ENCODE peak calls at places on chromosomes 5 and 9, in ten cellular contexts. Q is BJ; N is CD8-positive, alpha-beta T cell; H is neural crest cell; X is cardiac muscle cell; D is fibroblast of pulmonary artery; C is upper lobe of right lung; F is choroid plexus epithelial cell; T is endothelial cell; V is astrocyte of the spinal cord. B is an unnamed sample.

GRCh38 chr5:111252799-111253564 is 28.8 kb downstream of the CAMK4 start:
- DNase-seq in F (no peak), Q (no peak), T (no peak), N (no peak), D (no peak), C (no peak), H (no peak), V (no peak), X (no peak), B (peak)

GRCh38 chr5:67536892-67537291 is 340.3 kb upstream of the CD180 start:
- DNase-seq in X (peak), T (no peak), Q (no peak), F (peak), N (no peak), H (no peak), C (no peak), V (no peak), D (peak), B (no peak)

GRCh38 chr5:52024363-52024762 is 641.1 kb downstream of the ISL1 start:
- DNase-seq in N (no peak), C (no peak), Q (no peak), V (no peak), D (no peak), X (no peak), T (no peak), F (no peak), H (no peak), B (no peak)

GRCh38 chr5:134438268-134438622 is 26.6 kb upstream of the CDKN2AIPNL start:
- DNase-seq in H (no peak), X (peak), C (peak), T (no peak), N (no peak), D (peak), F (peak), Q (peak), V (peak), B (no peak)

GRCh38 chr5:103469288-103470065 is 93.1 kb downstream of the NUDT12 start:
- DNase-seq in V (no peak), H (no peak), T (no peak), C (no peak), N (no peak), X (no peak), D (peak), F (peak), Q (no peak), B (no peak)

GRCh38 chr9:109912082-109912581 is 132.1 kb downstream of the PALM2AKAP2 start:
- DNase-seq in H (no peak), V (peak), T (no peak), F (no peak), Q (peak), X (peak), C (no peak), D (peak), N (no peak), B (no peak)

GRCh38 chr9:126695186-126696090 is 81.7 kb downstream of the LMX1B start:
- DNase-seq in F (no peak), V (no peak), N (no peak), D (no peak), Q (no peak), X (no peak), T (no peak), C (peak), H (no peak), B (no peak)

GRCh38 chr9:105708405-105708804 is 14.1 kb downstream of the TMEM38B start:
- DNase-seq in C (no peak), N (no peak), D (no peak), Q (no peak), F (no peak), X (no peak), H (no peak), V (no peak), T (no peak), B (peak)

GRCh38 chr5:3659907-3660306 is 64.3 kb downstream of the IRX1 start:
- DNase-seq in D (peak), T (no peak), Q (no peak), F (no peak), N (no peak), C (no peak), H (no peak), V (no peak), X (peak), B (no peak)

GRCh38 chr5:144457160-144457559 is 286.5 kb downstream of the KCTD16 start:
- DNase-seq in V (no peak), X (no peak), D (no peak), C (no peak), H (no peak), Q (no peak), N (no peak), F (no peak), T (no peak), B (no peak)

GRCh38 chr5:55440188-55440646 is 94.5 kb downstream of the PLPP1 start:
- DNase-seq in T (no peak), D (peak), X (peak), V (peak), N (no peak), Q (no peak), C (no peak), H (no peak), F (peak), B (peak)

GRCh38 chr5:35031276-35031675 is 16.5 kb downstream of the AGXT2 start:
- DNase-seq in C (no peak), Q (peak), N (no peak), H (no peak), X (peak), V (peak), T (no peak), D (peak), F (peak), B (no peak)

GRCh38 chr9:87876708-87877107 is 6.0 kb upstream of the SPATA31E1 start:
- DNase-seq in T (no peak), Q (no peak), H (no peak), N (no peak), C (no peak), V (no peak), X (no peak), D (no peak), F (no peak), B (no peak)

GRCh38 chr5:1544294-1545010 is 20.7 kb upstream of the LPCAT1 start:
- DNase-seq in F (no peak), X (no peak), T (no peak), N (no peak), V (no peak), D (no peak), C (peak), Q (no peak), H (no peak), B (peak)

GRCh38 chr5:53820119-53820801 is 259.8 kb downstream of the NDUFS4 start:
- DNase-seq in N (no peak), X (no peak), H (no peak), F (no peak), T (no peak), D (no peak), V (no peak), C (no peak), Q (no peak), B (peak)

GRCh38 chr5:93072831-93073459 is 508.1 kb downstream of the NR2F1-AS1 start:
- DNase-seq in D (peak), C (no peak), V (peak), F (peak), Q (no peak), N (no peak), H (no peak), T (no peak), X (peak), B (no peak)

GRCh38 chr5:76724871-76725270 is 8.9 kb downstream of the F2R start:
- DNase-seq in X (no peak), H (no peak), V (peak), Q (peak), N (no peak), D (peak), C (no peak), F (peak), T (no peak), B (no peak)

GRCh38 chr5:56457887-56458451 is 224.8 kb upstream of the ANKRD55 start:
- DNase-seq in Q (peak), H (no peak), T (no peak), N (no peak), F (no peak), X (peak), V (no peak), C (no peak), D (no peak), B (no peak)

GRCh38 chr5:77024490-77024889 is 5.7 kb upstream of the AGGF1 start:
- DNase-seq in N (no peak), D (no peak), T (no peak), X (no peak), C (no peak), Q (no peak), V (no peak), H (no peak), F (no peak), B (no peak)

GRCh38 chr5:127697894-127698600 is 5.1 kb upstream of the CCDC192 start:
- DNase-seq in T (no peak), F (peak), Q (no peak), H (no peak), N (no peak), V (peak), X (peak), D (peak), C (no peak), B (no peak)

GRCh38 chr5:62828757-62829156 is 250.1 kb downstream of the LRRC70 start:
- DNase-seq in V (no peak), T (no peak), X (no peak), F (no peak), D (no peak), H (no peak), N (no peak), Q (no peak), C (no peak), B (no peak)
- TF ChIP-seq CTCF in V (no peak), T (no peak), X (no peak), F (no peak), D (no peak), H (no peak), N (no peak), Q (no peak), C (no peak), B (no peak)

GRCh38 chr9:69307446-69308216 is 17.4 kb upstream of the ENTREP1 start:
- DNase-seq in X (peak), F (peak), V (peak), H (no peak), C (no peak), T (no peak), D (peak), N (no peak), Q (peak), B (no peak)
- TF ChIP-seq CTCF in X (no peak), F (no peak), V (peak), H (no peak), C (peak), T (no peak), D (no peak), N (no peak), Q (no peak), B (no peak)

GRCh38 chr9:37653385-37653784 is 2.6 kb downstream of the FRMPD1 start:
- DNase-seq in V (no peak), Q (no peak), H (no peak), N (no peak), D (no peak), F (no peak), C (no peak), T (no peak), X (no peak), B (no peak)

GRCh38 chr9:37650299-37650872 is 368 bp upstream of the FRMPD1 start:
- DNase-seq in T (no peak), V (no peak), Q (no peak), F (no peak), X (no peak), N (no peak), C (no peak), D (no peak), H (no peak), B (no peak)

GRCh38 chr9:37645903-37646506 is 4.7 kb upstream of the FRMPD1 start:
- DNase-seq in Q (no peak), V (no peak), N (no peak), H (no peak), D (no peak), X (no peak), F (no peak), T (no peak), C (no peak), B (no peak)

GRCh38 chr9:37656936-37657335 is 6.2 kb downstream of the FRMPD1 start:
- DNase-seq in T (no peak), V (no peak), H (no peak), F (no peak), D (no peak), N (no peak), X (no peak), C (no peak), Q (no peak), B (no peak)

GRCh38 chr9:37650873-37651768 is at the start of gene FRMPD1:
- DNase-seq in Q (no peak), C (peak), F (peak), D (peak), T (peak), N (peak), H (peak), V (peak), X (peak), B (peak)
- TF ChIP-seq CTCF in Q (no peak), C (no peak), F (no peak), D (no peak), T (no peak), N (no peak), H (peak), V (no peak), X (no peak), B (no peak)

GRCh38 chr5:151156732-151157402 is 712 bp downstream of the ANXA6 start:
- DNase-seq in N (no peak), T (peak), C (no peak), F (peak), H (peak), V (peak), Q (no peak), D (no peak), X (peak), B (peak)
- TF ChIP-seq CTCF in N (no peak), T (no peak), C (no peak), F (no peak), H (no peak), V (no peak), Q (peak), D (peak), X (peak), B (no peak)

DNA sequence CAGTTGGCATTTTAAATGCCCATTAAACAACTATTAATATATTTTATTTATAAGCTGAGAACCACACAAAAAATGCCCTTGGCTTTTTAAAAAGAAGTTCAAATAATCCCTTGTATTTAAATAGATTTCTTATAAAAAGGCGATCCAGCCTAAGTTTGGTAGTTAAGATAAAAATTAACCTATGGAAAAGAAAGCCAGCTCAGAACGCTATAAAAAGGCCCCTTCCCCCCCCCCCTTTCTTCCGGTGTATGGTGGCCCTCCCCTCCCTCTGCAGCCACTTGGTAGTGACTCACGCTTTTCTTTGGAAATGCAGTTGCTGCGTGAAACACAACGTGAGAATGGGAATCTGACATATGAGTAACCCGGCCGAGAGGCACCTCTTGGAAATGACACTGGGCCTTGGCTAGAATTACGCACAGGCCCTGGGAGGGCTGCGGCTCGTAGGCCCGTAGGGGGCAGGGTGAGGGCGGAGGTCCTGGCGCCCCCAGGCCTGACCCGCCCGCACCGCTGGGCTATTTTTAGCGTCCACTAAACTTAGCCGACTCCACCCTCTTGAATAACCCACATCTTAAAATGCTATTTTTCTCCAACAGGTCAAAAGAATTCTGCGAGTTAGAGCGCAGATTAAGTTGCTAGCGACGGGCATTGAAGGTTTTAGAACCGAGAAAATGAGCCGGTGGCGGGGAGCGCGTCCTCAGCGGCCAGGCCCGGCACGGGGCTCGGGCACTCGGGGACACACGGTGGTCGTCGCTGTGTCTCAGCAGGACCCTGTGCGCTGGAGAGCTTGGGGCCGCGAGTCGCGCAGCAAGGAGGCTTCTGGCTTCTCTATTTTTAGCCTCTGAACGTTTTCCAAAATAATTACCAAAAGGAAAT is 168.7 kb downstream of the AUH start:
- DNase-seq in Q (peak), H (peak), F (peak), V (peak), N (peak), C (peak), D (peak), T (peak), X (peak), B (peak)
- TF ChIP-seq CTCF in Q (peak), H (peak), F (peak), V (peak), N (no peak), C (no peak), D (no peak), T (no peak), X (peak), B (no peak)

GRCh38 chr9:99855467-99856176 is 33.9 kb downstream of the NR4A3 start:
- DNase-seq in V (no peak), X (no peak), F (no peak), T (no peak), N (no peak), H (no peak), D (no peak), Q (no peak), C (no peak), B (no peak)
- TF ChIP-seq CTCF in V (peak), X (no peak), F (peak), T (peak), N (no peak), H (peak), D (no peak), Q (no peak), C (no peak), B (no peak)